ENCODE peak calls at places on chromosomes 6 and 20, in five cellular contexts. R is germinal center, X is A172, Y is GM23248, M is T-helper 1 cell. U is an unnamed sample.

GRCh38 chr6:26240157-26240980 is 124.6 kb upstream of the BTN3A2 start:
- DNase-seq in M (peak; percentile 45), X (no peak), Y (peak; percentile 73), R (peak; percentile 73), U (no peak)

GRCh38 chr6:4533576-4533975 is 242.6 kb upstream of the CDYL start:
- DNase-seq in X (no peak), Y (no peak), M (no peak), R (no peak), U (no peak)

GRCh38 chr6:147567141-147567805 is 58.8 kb downstream of the SAMD5 start:
- DNase-seq in Y (peak; percentile 28), R (no peak), X (no peak), M (no peak), U (no peak)

GRCh38 chr6:168032383-168032760 is 34.9 kb downstream of the KIF25 start:
- DNase-seq in Y (peak; percentile 90), M (no peak), X (peak; percentile 80), R (no peak), U (peak; percentile 64)

GRCh38 chr20:48422242-48422960 is 405.4 kb downstream of the PREX1 start:
- DNase-seq in M (no peak), R (peak; percentile 17), X (no peak), Y (no peak), U (no peak)

GRCh38 chr6:31541059-31541657 is 645 bp downstream of the DDX39B start:
- DNase-seq in Y (peak; percentile 81), R (peak; percentile 45), M (peak; percentile 59), X (peak; percentile 42), U (peak; percentile 47)

GRCh38 chr20:438581-439469 is 23.5 kb downstream of the TBC1D20 start:
- DNase-seq in R (no peak), Y (no peak), X (no peak), M (peak; percentile 48), U (no peak)

GRCh38 chr20:20895537-20895936 is 183.1 kb upstream of the RALGAPA2 start:
- DNase-seq in R (no peak), X (no peak), Y (no peak), M (no peak), U (no peak)

GRCh38 chr6:26232950-26233607 is 131.9 kb upstream of the BTN3A2 start:
- DNase-seq in M (no peak), R (peak; percentile 18), Y (no peak), X (no peak), U (peak; percentile 21)

GRCh38 chr6:11272491-11273192 is 40.2 kb upstream of the NEDD9 start:
- DNase-seq in M (no peak), R (no peak), X (no peak), Y (no peak), U (no peak)

GRCh38 chr6:112912351-112913101 is 565.4 kb downstream of the RFPL4B start:
- DNase-seq in R (no peak), M (no peak), X (no peak), Y (peak; percentile 53), U (no peak)

GRCh38 chr20:63589261-63590217 is 15.5 kb upstream of the HELZ2 start:
- DNase-seq in Y (no peak), R (no peak), X (no peak), M (no peak), U (no peak)